ENCODE peak calls at places on chromosome 13, in nine cellular contexts. B, I, F, E, G, H, N, Q and V are unnamed samples.
A peak's percentile ranks its signal among the peaks of the same experiment; 100 is the strongest.

GRCh38 chr13:66489586-66489985 is 740.5 kb downstream of the PCDH9 start:
- DNase-seq in B (no peak), I (no peak), F (no peak), E (no peak), G (no peak), H (no peak), N (no peak), Q (no peak), V (no peak)

GRCh38 chr13:110250258-110250891 is 56.6 kb downstream of the COL4A1 start:
- DNase-seq in B (peak; percentile 66), I (peak; percentile 78), F (no peak), E (no peak), G (no peak), H (no peak), N (no peak), Q (no peak), V (no peak)

GRCh38 chr13:49113526-49114286 is 106.4 kb upstream of the MLNR start:
- DNase-seq in B (no peak), I (no peak), F (no peak), E (no peak), G (no peak), H (no peak), N (no peak), Q (no peak), V (no peak)

GRCh38 chr13:112210401-112210800 is 143.5 kb downstream of the SOX1 start:
- DNase-seq in B (no peak), I (no peak), F (no peak), E (no peak), G (no peak), H (peak; percentile 80), N (no peak), Q (no peak), V (no peak)

GRCh38 chr13:41709511-41709910 is 251.4 kb downstream of the VWA8 start:
- DNase-seq in B (no peak), I (no peak), F (no peak), E (no peak), G (no peak), H (no peak), N (no peak), Q (no peak), V (no peak)

GRCh38 chr13:45142440-45143345 is 22.4 kb downstream of the GTF2F2 start:
- DNase-seq in B (no peak), I (no peak), F (no peak), E (no peak), G (no peak), H (no peak), N (no peak), Q (no peak), V (no peak)

GRCh38 chr13:40398060-40398459 is 268.4 kb downstream of the FOXO1 start:
- DNase-seq in B (no peak), I (no peak), F (no peak), E (no peak), G (no peak), H (no peak), N (no peak), Q (no peak), V (no peak)

GRCh38 chr13:114034481-114034891 is 60.6 kb upstream of the C13orf46 start:
- DNase-seq in B (no peak), I (no peak), F (no peak), E (no peak), G (no peak), H (no peak), N (no peak), Q (no peak), V (no peak)

GRCh38 chr13:76620036-76620435 is 266.2 kb downstream of the KCTD12 start:
- DNase-seq in B (no peak), I (no peak), F (no peak), E (no peak), G (no peak), H (no peak), N (no peak), Q (no peak), V (no peak)

GRCh38 chr13:80012281-80012680 is 328.6 kb downstream of the SPRY2 start:
- DNase-seq in B (no peak), I (no peak), F (no peak), E (no peak), G (no peak), H (no peak), N (no peak), Q (no peak), V (no peak)

GRCh38 chr13:23618341-23618740 is 48.1 kb downstream of the TNFRSF19 start:
- DNase-seq in B (peak; percentile 84), I (no peak), F (no peak), E (no peak), G (no peak), H (no peak), N (no peak), Q (no peak), V (no peak)